ENCODE peak calls at places on chromosomes 6 and 20, in ten cellular contexts. S is mammary epithelial cell; U is CD8-positive, alpha-beta T cell; K is IMR-90; I is heart right ventricle; L is lower lobe of right lung; X is breast epithelium; N is astrocyte; E is gastrocnemius medialis; B is prostate gland. T is an unnamed sample. For H3K4me1, the result is how much of the 10 kb centered on the place peaks cover.

GRCh38 chr6:111591901-111592461 is 13.7 kb downstream of the TRAF3IP2 start:
- DNase-seq in S (peak), U (no peak), K (no peak), I (no peak), L (no peak), X (no peak), N (peak), E (no peak), B (no peak), T (no peak)

GRCh38 chr6:151782560-151782959 is 24.9 kb upstream of the ESR1 start:
- DNase-seq in S (no peak), U (no peak), K (no peak), I (no peak), L (no peak), X (no peak), N (no peak), E (no peak), B (no peak), T (no peak)

GRCh38 chr6:1619666-1620503 is 10.2 kb downstream of the FOXC1 start:
- DNase-seq in S (no peak), U (no peak), K (no peak), I (no peak), L (peak), X (no peak), N (no peak), E (no peak), B (no peak), T (no peak)

GRCh38 chr6:152471459-152472070 is 165.6 kb downstream of the SYNE1 start:
- DNase-seq in S (no peak), U (no peak), K (peak), I (no peak), L (no peak), X (no peak), N (no peak), E (no peak), B (no peak), T (no peak)

GRCh38 chr20:8693709-8694108 is 375.2 kb upstream of the PLCB4 start:
- DNase-seq in S (peak), U (no peak), K (peak), I (no peak), L (no peak), X (no peak), N (peak), E (no peak), B (no peak), T (no peak)

GRCh38 chr6:105136433-105137350 is 43.1 kb downstream of the POPDC3 start:
- DNase-seq in S (peak), U (no peak), K (peak), I (peak), L (peak), X (no peak), N (peak), E (peak), B (peak), T (peak)

GRCh38 chr20:62160876-62161275 is 17.3 kb downstream of the SS18L1 start:
- DNase-seq in S (no peak), U (no peak), K (no peak), I (no peak), L (no peak), X (no peak), N (no peak), E (no peak), B (no peak), T (no peak)

GRCh38 chr6:33749401-33749800 is 2.7 kb upstream of the IP6K3 start:
- DNase-seq in S (no peak), U (no peak), K (no peak), I (no peak), L (no peak), X (no peak), N (no peak), E (peak), B (no peak), T (no peak)

GRCh38 chr6:166929534-166930189 is 26.7 kb downstream of the RNASET2 start:
- DNase-seq in S (no peak), U (no peak), K (no peak), I (no peak), L (no peak), X (no peak), N (no peak), E (no peak), B (no peak), T (no peak)

GRCh38 chr6:26299286-26300042 is 65.5 kb upstream of the BTN3A2 start:
- DNase-seq in S (no peak), U (no peak), K (no peak), I (no peak), L (no peak), X (no peak), N (no peak), E (no peak), B (no peak), T (peak)

GRCh38 chr20:54848984-54849538 is 373.7 kb downstream of the DOK5 start:
- DNase-seq in S (no peak), U (no peak), K (no peak), I (no peak), L (no peak), X (no peak), N (no peak), E (no peak), B (no peak), T (peak)

GRCh38 chr20:54849741-54850140 is 374.3 kb downstream of the DOK5 start:
- DNase-seq in S (no peak), U (no peak), K (no peak), I (no peak), L (no peak), X (no peak), N (no peak), E (no peak), B (no peak), T (no peak)

GRCh38 chr20:54846948-54847347 is 371.6 kb downstream of the DOK5 start:
- DNase-seq in S (no peak), U (no peak), K (no peak), I (no peak), L (no peak), X (no peak), N (no peak), E (no peak), B (no peak), T (no peak)

GRCh38 chr20:54844346-54844745 is 369.0 kb downstream of the DOK5 start:
- DNase-seq in S (no peak), U (no peak), K (no peak), I (no peak), L (no peak), X (no peak), N (no peak), E (no peak), B (no peak), T (no peak)

DNA sequence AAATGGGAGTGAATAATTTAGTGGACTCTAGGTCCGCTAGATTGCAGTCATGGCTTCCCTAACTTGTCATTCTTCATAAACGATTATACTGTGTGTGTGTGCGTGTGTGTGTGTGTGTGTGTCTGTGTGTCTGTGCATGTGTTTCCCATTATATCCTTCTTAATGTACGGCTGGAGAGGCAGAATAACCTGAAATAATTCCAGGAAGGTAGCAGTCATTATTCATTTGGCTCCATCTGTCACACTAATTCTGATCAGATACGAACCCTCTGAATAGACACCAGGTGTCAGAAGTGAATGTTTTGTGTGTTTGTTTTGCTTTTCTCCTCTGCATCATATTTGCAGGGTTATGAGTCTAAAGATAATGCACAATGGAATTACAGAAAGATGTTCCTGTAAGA is 372.9 kb downstream of the DOK5 start:
- DNase-seq in S (no peak), U (no peak), K (no peak), I (no peak), L (no peak), X (no peak), N (no peak), E (no peak), B (no peak), T (peak)
- H3K4me3 ChIP-seq in S (no peak), U (no peak), K (no peak), I (no peak), L (no peak), X (no peak), N (no peak), E (no peak), B (no peak), T (no peak)

DNA sequence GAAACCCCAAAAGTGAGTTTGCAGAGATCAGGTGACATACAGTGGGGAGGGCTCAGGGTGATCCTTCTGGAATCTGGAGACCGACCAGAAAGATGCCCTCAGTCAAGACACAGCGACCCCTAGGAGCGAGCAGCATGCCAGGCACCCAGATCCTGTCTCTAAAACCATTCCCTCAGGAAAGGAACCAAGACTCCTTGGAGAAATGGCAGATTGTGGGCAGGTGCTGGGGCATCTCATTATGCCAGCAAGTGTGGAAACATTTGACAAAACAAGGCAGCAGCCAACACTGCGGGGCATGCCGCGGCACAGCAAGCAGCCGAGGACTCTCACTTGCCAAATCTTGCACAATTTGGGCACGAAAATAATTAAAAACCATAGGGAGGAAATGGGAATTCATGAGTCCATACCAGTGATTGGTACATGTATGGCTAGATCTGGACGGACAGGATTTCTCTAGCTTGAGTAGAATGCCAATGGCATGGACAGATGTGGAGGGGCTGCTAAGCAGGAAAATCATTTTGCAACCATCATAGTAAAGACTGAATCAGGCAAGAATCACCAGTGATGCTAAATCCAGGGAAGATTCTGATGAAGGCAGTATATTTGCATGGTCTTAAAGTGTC is 76.9 kb downstream of the GINS1 start:
- DNase-seq in S (peak), U (no peak), K (no peak), I (no peak), L (no peak), X (no peak), N (no peak), E (no peak), B (peak), T (no peak)
- TF ChIP-seq CTCF in S (peak), U (no peak), K (no peak), I (no peak), L (no peak), X (no peak), N (no peak), E (no peak), B (no peak), T (no peak)

GRCh38 chr6:41720783-41721182 is 14.6 kb downstream of the TFEB start:
- DNase-seq in S (no peak), U (no peak), K (no peak), I (no peak), L (peak), X (no peak), N (no peak), E (no peak), B (no peak), T (no peak)
- H3K4me1 ChIP-seq in S (half or more), U (under half), K (under half), I (half or more), L (half or more), X (under half), N (under half), E (half or more), B (under half), T (under half)

GRCh38 chr6:159170999-159171712 is 2.0 kb downstream of the FNDC1 start:
- DNase-seq in S (peak), U (no peak), K (peak), I (peak), L (no peak), X (no peak), N (peak), E (no peak), B (no peak), T (no peak)

GRCh38 chr6:159170333-159170672 is 1.1 kb downstream of the FNDC1 start:
- DNase-seq in S (no peak), U (no peak), K (no peak), I (no peak), L (no peak), X (no peak), N (peak), E (no peak), B (no peak), T (no peak)

GRCh38 chr6:159172066-159172465 is 2.9 kb downstream of the FNDC1 start:
- DNase-seq in S (no peak), U (no peak), K (no peak), I (no peak), L (no peak), X (no peak), N (peak), E (no peak), B (no peak), T (no peak)

GRCh38 chr6:159178847-159179246 is 9.6 kb downstream of the FNDC1 start:
- DNase-seq in S (no peak), U (no peak), K (no peak), I (no peak), L (no peak), X (no peak), N (no peak), E (no peak), B (no peak), T (no peak)

GRCh38 chr6:159174263-159174974 is 5.2 kb downstream of the FNDC1 start:
- DNase-seq in S (peak), U (peak), K (peak), I (peak), L (peak), X (peak), N (peak), E (peak), B (peak), T (peak)
- H3K4me3 ChIP-seq in S (no peak), U (no peak), K (no peak), I (no peak), L (no peak), X (no peak), N (no peak), E (no peak), B (no peak), T (no peak)

GRCh38 chr20:38222923-38223742 is 37.4 kb downstream of the KIAA1755 start:
- DNase-seq in S (no peak), U (no peak), K (no peak), I (no peak), L (no peak), X (no peak), N (no peak), E (peak), B (no peak), T (no peak)
- TF ChIP-seq CTCF in S (no peak), U (no peak), K (no peak), I (no peak), L (peak), X (no peak), N (no peak), E (no peak), B (no peak), T (no peak)

GRCh38 chr20:32792316-32792715 is 27.4 kb upstream of the MAPRE1 start:
- DNase-seq in S (peak), U (no peak), K (peak), I (no peak), L (no peak), X (no peak), N (peak), E (no peak), B (no peak), T (no peak)
- H3K4me1 ChIP-seq in S (under half), U (half or more), K (under half), I (under half), L (under half), X (under half), N (under half), E (under half), B (under half), T (under half)

GRCh38 chr6:137313211-137313610 is 94.0 kb upstream of the IFNGR1 start:
- DNase-seq in S (no peak), U (no peak), K (no peak), I (no peak), L (no peak), X (no peak), N (no peak), E (no peak), B (no peak), T (no peak)
- H3K4me3 ChIP-seq in S (no peak), U (no peak), K (no peak), I (no peak), L (no peak), X (no peak), N (no peak), E (no peak), B (no peak), T (no peak)

GRCh38 chr6:47352966-47353365 is 43.3 kb upstream of the TNFRSF21 start:
- DNase-seq in S (no peak), U (no peak), K (no peak), I (no peak), L (no peak), X (no peak), N (no peak), E (no peak), B (no peak), T (no peak)

GRCh38 chr6:47353822-47354221 is 44.1 kb upstream of the TNFRSF21 start:
- DNase-seq in S (peak), U (no peak), K (no peak), I (no peak), L (no peak), X (no peak), N (no peak), E (no peak), B (no peak), T (no peak)

GRCh38 chr6:47349931-47350330 is 40.2 kb upstream of the TNFRSF21 start:
- DNase-seq in S (no peak), U (no peak), K (no peak), I (no peak), L (no peak), X (no peak), N (no peak), E (no peak), B (no peak), T (no peak)

GRCh38 chr6:47355496-47355895 is 45.8 kb upstream of the TNFRSF21 start:
- DNase-seq in S (no peak), U (no peak), K (no peak), I (no peak), L (no peak), X (no peak), N (no peak), E (no peak), B (no peak), T (no peak)

GRCh38 chr6:47352169-47352568 is 42.5 kb upstream of the TNFRSF21 start:
- DNase-seq in S (no peak), U (no peak), K (no peak), I (no peak), L (no peak), X (no peak), N (no peak), E (no peak), B (no peak), T (peak)
- TF ChIP-seq CTCF in S (no peak), U (no peak), K (peak), I (no peak), L (no peak), X (no peak), N (no peak), E (no peak), B (no peak), T (peak)

GRCh38 chr6:134315189-134315588 is 2.7 kb downstream of the SGK1 start:
- DNase-seq in S (no peak), U (no peak), K (no peak), I (no peak), L (no peak), X (no peak), N (no peak), E (no peak), B (no peak), T (no peak)

GRCh38 chr6:134318396-134319281 is 727 bp upstream of the SGK1 start:
- DNase-seq in S (no peak), U (no peak), K (no peak), I (no peak), L (no peak), X (no peak), N (no peak), E (no peak), B (no peak), T (no peak)

GRCh38 chr6:134317471-134318131 is at the start of gene SGK1:
- DNase-seq in S (peak), U (peak), K (peak), I (no peak), L (no peak), X (no peak), N (peak), E (peak), B (peak), T (peak)

GRCh38 chr6:134315974-134316391 is 1.9 kb downstream of the SGK1 start:
- DNase-seq in S (no peak), U (no peak), K (no peak), I (no peak), L (no peak), X (no peak), N (no peak), E (no peak), B (no peak), T (no peak)

DNA sequence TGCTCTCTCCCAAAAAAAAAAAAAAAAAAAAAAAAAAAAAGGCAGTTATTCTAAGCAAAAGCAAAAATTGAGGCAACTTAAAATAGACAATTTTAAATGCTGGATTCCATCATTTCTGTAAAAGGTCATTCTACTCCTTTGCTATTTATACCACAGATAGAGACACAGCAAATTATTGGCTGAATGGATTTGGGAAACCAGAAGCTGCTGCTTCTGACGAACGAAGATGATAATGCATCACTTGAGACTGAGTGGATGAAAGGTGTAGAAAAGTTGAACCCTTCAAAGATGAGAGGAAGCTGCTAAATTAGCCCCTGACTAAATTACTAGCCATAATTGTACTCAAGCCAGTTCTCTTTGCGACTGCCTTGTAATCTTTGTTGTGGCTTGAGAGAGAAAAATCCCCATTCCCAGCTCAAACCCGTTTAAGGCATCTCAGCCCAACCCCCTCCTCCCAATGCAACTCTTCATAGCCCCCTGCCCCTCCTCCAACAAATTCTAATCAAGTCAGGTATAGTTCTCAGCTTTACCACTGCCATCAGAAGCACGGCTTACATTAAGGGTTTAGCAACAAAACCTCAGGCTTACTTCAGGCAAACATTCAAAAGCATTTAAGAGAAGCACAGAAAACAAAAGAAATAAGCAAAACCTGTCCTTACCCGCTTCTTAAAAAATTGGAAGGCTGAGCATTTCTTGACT is 1.0 kb downstream of the SGK1 start:
- DNase-seq in S (no peak), U (no peak), K (no peak), I (no peak), L (no peak), X (no peak), N (no peak), E (no peak), B (no peak), T (no peak)
- H3K4me1 ChIP-seq in S (under half), U (under half), K (under half), I (under half), L (under half), X (under half), N (under half), E (under half), B (under half), T (under half)

DNA sequence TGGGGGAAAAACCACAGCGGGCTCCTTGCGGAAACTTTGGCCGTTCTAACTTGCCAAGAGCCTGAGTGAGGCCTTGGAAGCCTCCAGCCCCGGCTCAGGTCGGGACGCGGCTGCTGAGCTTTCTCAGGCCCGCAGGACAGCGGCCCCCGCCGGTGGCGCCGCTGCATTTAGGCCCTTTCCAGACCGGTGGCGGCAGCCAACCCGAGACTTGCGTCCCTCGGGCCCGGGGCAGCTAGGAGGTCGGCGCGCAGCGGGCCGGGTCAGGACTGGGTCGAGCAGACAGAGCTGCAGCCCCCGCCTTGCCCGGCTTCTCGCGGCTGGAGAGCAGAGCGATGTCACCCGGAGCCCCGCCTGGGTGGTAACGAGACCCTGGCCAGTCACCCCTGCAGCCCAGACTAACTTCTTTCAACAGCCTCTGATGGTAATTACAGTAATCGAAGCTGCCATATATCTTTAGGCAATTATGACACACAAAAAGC is 2.7 kb downstream of the NR2E1 start:
- DNase-seq in S (no peak), U (no peak), K (no peak), I (no peak), L (peak), X (no peak), N (peak), E (no peak), B (no peak), T (peak)
- H3K4me3 ChIP-seq in S (no peak), U (peak), K (no peak), I (peak), L (peak), X (peak), N (no peak), E (peak), B (no peak), T (peak)

T was measured in BE2C.